ENCODE peak calls at places on chromosome 1, in eight cellular contexts. F is heart left ventricle; N is brain microvascular endothelial cell; I is sigmoid colon; P is CD8-positive, alpha-beta T cell; A is psoas muscle; C is cardiac muscle cell; L is mesenchymal stem cell. O is an unnamed sample.

GRCh38 chr1:204885288-204885711 is 14.6 kb downstream of the NFASC start:
- DNase-seq in F (no peak), N (no peak), I (peak), P (no peak), A (no peak), C (no peak), L (no peak), O (no peak)

GRCh38 chr1:22124592-22125229 is 18.2 kb downstream of the WNT4 start:
- DNase-seq in F (no peak), N (no peak), I (no peak), P (no peak), A (no peak), C (no peak), L (no peak), O (no peak)

GRCh38 chr1:247373721-247374141 is 42.1 kb upstream of the ZNF496 start:
- DNase-seq in F (peak), N (peak), I (peak), P (peak), A (peak), C (peak), L (no peak), O (no peak)

GRCh38 chr1:171636141-171636540 is 14.1 kb downstream of the MYOCOS start:
- DNase-seq in F (no peak), N (no peak), I (no peak), P (no peak), A (no peak), C (peak), L (no peak), O (no peak)

GRCh38 chr1:18012686-18013085 is 94.9 kb upstream of the IGSF21 start:
- DNase-seq in F (no peak), N (no peak), I (no peak), P (no peak), A (no peak), C (no peak), L (no peak), O (no peak)

GRCh38 chr1:32933742-32934322 is 30.8 kb downstream of the RNF19B start:
- DNase-seq in F (no peak), N (no peak), I (no peak), P (no peak), A (no peak), C (peak), L (peak), O (no peak)

GRCh38 chr1:246513619-246514343 is 6.7 kb upstream of the SMYD3 start:
- DNase-seq in F (no peak), N (no peak), I (no peak), P (no peak), A (no peak), C (no peak), L (no peak), O (no peak)

GRCh38 chr1:242754061-242754648 is 229.7 kb upstream of the PLD5 start:
- DNase-seq in F (no peak), N (no peak), I (no peak), P (no peak), A (no peak), C (no peak), L (no peak), O (no peak)

GRCh38 chr1:203668401-203668800 is 41.8 kb downstream of the ATP2B4 start:
- DNase-seq in F (no peak), N (no peak), I (no peak), P (no peak), A (no peak), C (no peak), L (peak), O (no peak)

GRCh38 chr1:3674100-3675094 is 22.1 kb downstream of the TP73 start:
- DNase-seq in F (no peak), N (no peak), I (no peak), P (no peak), A (peak), C (peak), L (no peak), O (no peak)

GRCh38 chr1:207031632-207032258 is 811 bp downstream of the C1orf116 start:
- DNase-seq in F (no peak), N (no peak), I (no peak), P (no peak), A (no peak), C (no peak), L (no peak), O (no peak)

GRCh38 chr1:94319319-94320180 is 82.2 kb upstream of the ARHGAP29 start:
- DNase-seq in F (no peak), N (no peak), I (no peak), P (no peak), A (no peak), C (no peak), L (peak), O (no peak)

GRCh38 chr1:95057361-95057760 is 15.4 kb downstream of the ALG14 start:
- DNase-seq in F (no peak), N (no peak), I (no peak), P (no peak), A (no peak), C (no peak), L (no peak), O (no peak)

GRCh38 chr1:9145021-9145668 is 16.2 kb upstream of the GPR157 start:
- DNase-seq in F (no peak), N (peak), I (no peak), P (no peak), A (no peak), C (no peak), L (peak), O (no peak)

GRCh38 chr1:77888071-77888428 is 374 bp upstream of the NEXN start:
- DNase-seq in F (no peak), N (peak), I (no peak), P (no peak), A (no peak), C (no peak), L (peak), O (no peak)

GRCh38 chr1:39892611-39893595 is 8.8 kb downstream of the MYCL start:
- DNase-seq in F (no peak), N (peak), I (peak), P (no peak), A (no peak), C (peak), L (peak), O (no peak)

GRCh38 chr1:197638316-197638715 is 137.0 kb downstream of the DENND1B start:
- DNase-seq in F (no peak), N (no peak), I (no peak), P (no peak), A (no peak), C (peak), L (no peak), O (no peak)

GRCh38 chr1:15692121-15692682 is 8.1 kb downstream of the PLEKHM2 start:
- DNase-seq in F (no peak), N (no peak), I (no peak), P (no peak), A (no peak), C (no peak), L (peak), O (no peak)

DNA sequence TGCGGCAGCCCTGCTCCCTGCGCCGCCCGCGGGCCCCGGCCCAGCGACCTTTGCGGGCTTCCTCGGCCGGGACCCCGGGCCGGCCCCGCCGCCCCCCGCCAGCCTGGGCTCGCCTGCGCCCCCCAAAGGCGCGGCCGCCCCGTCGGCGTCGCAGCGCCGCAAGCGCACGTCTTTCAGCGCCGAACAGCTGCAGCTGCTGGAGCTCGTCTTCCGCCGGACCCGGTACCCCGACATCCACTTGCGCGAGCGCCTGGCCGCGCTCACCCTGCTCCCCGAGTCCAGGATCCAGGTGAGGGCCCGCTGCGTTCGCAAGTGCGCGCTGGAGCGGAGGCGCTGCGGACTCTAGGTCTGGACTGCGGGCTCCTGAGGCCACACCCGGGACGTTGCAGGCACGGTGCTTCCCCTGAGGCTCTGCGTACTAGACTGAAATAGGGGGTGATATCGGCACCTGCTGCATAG is 351 bp downstream of the MIXL1 start:
- DNase-seq in F (no peak), N (no peak), I (no peak), P (no peak), A (no peak), C (peak), L (peak), O (no peak)
- H3K4me3 ChIP-seq in F (peak), N (peak), I (peak), P (peak), A (peak), C (peak), L (peak), O (peak)

GRCh38 chr1:10704383-10704882 is 92.0 kb downstream of the CASZ1 start:
- DNase-seq in F (no peak), N (no peak), I (no peak), P (no peak), A (no peak), C (peak), L (peak), O (no peak)

GRCh38 chr1:10703702-10704101 is 92.7 kb downstream of the CASZ1 start:
- DNase-seq in F (no peak), N (no peak), I (no peak), P (no peak), A (no peak), C (no peak), L (no peak), O (no peak)

GRCh38 chr1:10708807-10709523 is 87.5 kb downstream of the CASZ1 start:
- DNase-seq in F (no peak), N (no peak), I (no peak), P (no peak), A (no peak), C (no peak), L (no peak), O (no peak)

GRCh38 chr1:10706514-10706913 is 89.9 kb downstream of the CASZ1 start:
- DNase-seq in F (no peak), N (no peak), I (no peak), P (no peak), A (no peak), C (no peak), L (no peak), O (no peak)

GRCh38 chr1:10705953-10706352 is 90.5 kb downstream of the CASZ1 start:
- DNase-seq in F (no peak), N (no peak), I (no peak), P (no peak), A (no peak), C (no peak), L (no peak), O (no peak)
- H3K27ac ChIP-seq in F (no peak), N (no peak), I (no peak), P (no peak), A (no peak), C (peak), L (no peak), O (no peak)

GRCh38 chr1:160466966-160467365 is 56.1 kb downstream of the SLAMF6 start:
- DNase-seq in F (no peak), N (no peak), I (no peak), P (no peak), A (no peak), C (no peak), L (no peak), O (no peak)
- H3K4me3 ChIP-seq in F (no peak), N (no peak), I (no peak), P (no peak), A (no peak), C (no peak), L (no peak), O (no peak)

GRCh38 chr1:228900099-228900965 is 165.1 kb downstream of the RHOU start:
- DNase-seq in F (no peak), N (peak), I (peak), P (no peak), A (peak), C (no peak), L (peak), O (peak)
- H3K27ac ChIP-seq in F (no peak), N (no peak), I (peak), P (no peak), A (no peak), C (no peak), L (no peak), O (no peak)

GRCh38 chr1:20726107-20726911 is 6.2 kb downstream of the SH2D5 start:
- DNase-seq in F (no peak), N (no peak), I (peak), P (no peak), A (no peak), C (no peak), L (no peak), O (no peak)

GRCh38 chr1:20726932-20727745 is 5.4 kb downstream of the SH2D5 start:
- DNase-seq in F (no peak), N (no peak), I (peak), P (no peak), A (no peak), C (no peak), L (no peak), O (no peak)

GRCh38 chr1:20728371-20729154 is 3.9 kb downstream of the SH2D5 start:
- DNase-seq in F (no peak), N (no peak), I (no peak), P (no peak), A (no peak), C (no peak), L (no peak), O (no peak)

GRCh38 chr1:20729155-20729931 is 3.2 kb downstream of the SH2D5 start:
- DNase-seq in F (no peak), N (no peak), I (no peak), P (no peak), A (no peak), C (no peak), L (no peak), O (no peak)

GRCh38 chr1:20727746-20728316 is 4.7 kb downstream of the SH2D5 start:
- DNase-seq in F (no peak), N (no peak), I (no peak), P (no peak), A (no peak), C (no peak), L (no peak), O (no peak)
- H3K4me3 ChIP-seq in F (no peak), N (no peak), I (no peak), P (no peak), A (no peak), C (no peak), L (no peak), O (no peak)

DNA sequence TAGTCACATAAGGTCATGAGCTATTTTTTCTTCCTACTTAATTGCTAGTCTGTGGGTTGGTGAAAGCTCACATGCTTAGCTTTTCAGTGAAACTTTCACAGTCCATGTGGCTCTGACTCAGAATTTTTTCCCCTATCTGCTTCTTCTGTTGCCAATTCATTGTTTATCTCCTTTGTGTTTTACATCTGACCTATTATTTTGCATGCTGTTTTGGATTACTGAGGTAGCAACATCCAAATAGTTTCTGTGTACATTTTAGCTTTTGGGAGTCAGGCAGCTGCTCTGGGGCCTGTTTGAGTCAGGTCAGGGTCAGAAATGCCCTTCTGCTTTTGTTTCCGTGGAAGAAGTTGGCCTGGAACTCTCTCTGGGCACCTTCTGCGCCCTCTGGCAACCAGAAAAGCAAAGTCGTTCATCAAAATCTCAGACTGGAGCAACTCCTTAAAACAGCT is 40.0 kb downstream of the ROR1 start:
- DNase-seq in F (no peak), N (peak), I (no peak), P (no peak), A (no peak), C (no peak), L (peak), O (no peak)
- H3K27ac ChIP-seq in F (no peak), N (peak), I (no peak), P (no peak), A (no peak), C (no peak), L (peak), O (peak)

GRCh38 chr1:52056937-52057231 is 789 bp downstream of the BTF3L4 start:
- DNase-seq in F (no peak), N (peak), I (no peak), P (no peak), A (no peak), C (no peak), L (no peak), O (no peak)

GRCh38 chr1:52055854-52056109 is 313 bp upstream of the BTF3L4 start:
- DNase-seq in F (no peak), N (no peak), I (no peak), P (no peak), A (no peak), C (no peak), L (no peak), O (no peak)

GRCh38 chr1:52056110-52056936 is at the start of gene BTF3L4:
- DNase-seq in F (peak), N (peak), I (peak), P (peak), A (peak), C (peak), L (peak), O (peak)

GRCh38 chr1:52057876-52058275 is 1.8 kb downstream of the BTF3L4 start:
- DNase-seq in F (no peak), N (no peak), I (no peak), P (no peak), A (no peak), C (no peak), L (no peak), O (no peak)

DNA sequence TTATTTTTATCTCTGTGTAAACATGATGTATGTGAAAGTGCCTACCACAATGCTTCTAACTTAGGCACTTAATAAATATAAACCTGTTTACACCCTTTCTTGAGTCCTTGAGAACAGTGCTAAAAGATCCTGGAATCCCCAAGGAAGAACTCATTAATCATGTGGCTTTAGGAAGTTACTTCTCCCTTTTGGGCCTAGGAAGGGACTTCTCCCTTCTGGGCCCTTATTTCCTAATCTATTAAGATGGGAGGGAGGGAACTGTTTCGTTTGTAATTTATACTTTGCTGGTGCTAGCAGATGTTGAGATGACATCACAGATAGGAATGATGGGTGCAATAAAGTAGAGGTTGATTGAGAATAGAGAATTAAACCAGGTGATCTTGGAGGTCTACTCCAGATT is 1.1 kb downstream of the BTF3L4 start:
- DNase-seq in F (no peak), N (no peak), I (no peak), P (no peak), A (no peak), C (no peak), L (no peak), O (no peak)
- H3K4me3 ChIP-seq in F (peak), N (peak), I (peak), P (peak), A (peak), C (peak), L (peak), O (peak)